ENCODE peak calls at places on chromosome 17, in six cellular contexts. O, F, X, H, P and N are unnamed samples.

GRCh38 chr17:60679287-60679686 is 1.6 kb downstream of the BCAS3 start:
- DNase-seq in O (no peak), F (no peak), X (no peak), H (no peak), P (no peak), N (no peak)

GRCh38 chr17:61361084-61361483 is 38.6 kb upstream of the TBX2 start:
- DNase-seq in O (no peak), F (peak), X (no peak), H (no peak), P (no peak), N (peak)

GRCh38 chr17:57916925-57917858 is 38.0 kb downstream of the CUEDC1 start:
- DNase-seq in O (no peak), F (no peak), X (peak), H (peak), P (no peak), N (no peak)

GRCh38 chr17:81710514-81711308 is 1.4 kb upstream of the SLC25A10 start:
- DNase-seq in O (peak), F (no peak), X (no peak), H (no peak), P (no peak), N (no peak)

GRCh38 chr17:49694847-49695697 is 12.7 kb downstream of the SLC35B1 start:
- DNase-seq in O (peak), F (no peak), X (peak), H (peak), P (peak), N (no peak)

GRCh38 chr17:80663783-80664206 is 119.2 kb downstream of the RPTOR start:
- DNase-seq in O (peak), F (no peak), X (peak), H (peak), P (peak), N (no peak)

GRCh38 chr17:2709173-2709661 is 2.3 kb downstream of the CLUH start:
- DNase-seq in O (no peak), F (no peak), X (no peak), H (no peak), P (no peak), N (no peak)

GRCh38 chr17:6061290-6061689 is 8.9 kb upstream of the WSCD1 start:
- DNase-seq in O (no peak), F (peak), X (no peak), H (no peak), P (no peak), N (no peak)

GRCh38 chr17:82086941-82087906 is 10.8 kb downstream of the FASN start:
- DNase-seq in O (no peak), F (no peak), X (no peak), H (no peak), P (no peak), N (no peak)

GRCh38 chr17:69468211-69468610 is 53.7 kb downstream of the MAP2K6 start:
- DNase-seq in O (no peak), F (no peak), X (no peak), H (no peak), P (no peak), N (no peak)

GRCh38 chr17:11935734-11936406 is 61.4 kb downstream of the ZNF18 start:
- DNase-seq in O (no peak), F (no peak), X (no peak), H (no peak), P (no peak), N (no peak)

GRCh38 chr17:34727601-34728000 is 148.2 kb downstream of the TMEM132E start:
- DNase-seq in O (no peak), F (no peak), X (no peak), H (no peak), P (no peak), N (no peak)

GRCh38 chr17:9273334-9274118 is 252.2 kb downstream of the NTN1 start:
- DNase-seq in O (peak), F (no peak), X (no peak), H (no peak), P (peak), N (no peak)
- TF ChIP-seq CTCF in O (no peak), F (no peak), X (no peak), H (no peak), P (no peak), N (no peak)

GRCh38 chr17:8611671-8612298 is 18.7 kb downstream of the MYH10 start:
- DNase-seq in O (no peak), F (no peak), X (no peak), H (no peak), P (no peak), N (no peak)
- TF ChIP-seq CTCF in O (no peak), F (no peak), X (no peak), H (no peak), P (no peak), N (no peak)

DNA sequence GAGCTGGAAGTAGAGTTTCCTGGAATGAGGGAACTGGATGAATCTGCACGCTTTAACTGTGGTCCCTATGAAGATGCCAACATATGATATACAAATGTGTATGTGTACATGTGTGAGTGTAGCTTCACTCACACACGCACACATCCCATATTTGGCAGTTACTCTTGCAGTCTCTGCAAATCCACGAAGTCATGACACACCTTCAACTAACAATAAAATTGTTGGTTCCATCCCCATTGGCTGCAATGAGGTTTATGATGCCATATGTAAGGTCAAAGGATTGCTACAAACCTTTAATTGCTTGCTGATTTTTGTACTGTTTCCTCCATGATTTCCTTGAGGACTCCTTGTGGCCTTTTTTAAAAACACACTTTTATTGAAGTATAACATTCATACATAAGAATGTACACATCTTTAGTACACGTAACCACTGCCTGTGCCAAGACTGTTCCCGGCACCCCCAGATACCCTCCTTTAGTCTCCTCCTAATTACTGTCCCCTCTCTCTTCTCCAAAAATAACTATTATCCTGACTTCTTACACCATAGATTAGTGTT is 22.0 kb downstream of the MYO1D start:
- DNase-seq in O (no peak), F (no peak), X (no peak), H (no peak), P (no peak), N (no peak)
- TF ChIP-seq CTCF in O (no peak), F (peak), X (no peak), H (no peak), P (no peak), N (no peak)

GRCh38 chr17:21119945-21120249 is 6.9 kb upstream of the DHRS7B start:
- DNase-seq in O (no peak), F (no peak), X (no peak), H (no peak), P (no peak), N (no peak)
- TF ChIP-seq CTCF in O (no peak), F (no peak), X (peak), H (peak), P (no peak), N (no peak)

GRCh38 chr17:30375661-30376060 is 3.1 kb upstream of the CPD start:
- DNase-seq in O (no peak), F (no peak), X (no peak), H (no peak), P (no peak), N (no peak)

GRCh38 chr17:30369995-30370394 is 8.7 kb upstream of the CPD start:
- DNase-seq in O (no peak), F (no peak), X (no peak), H (no peak), P (no peak), N (no peak)

GRCh38 chr17:30376621-30377452 is 1.9 kb upstream of the CPD start:
- DNase-seq in O (peak), F (no peak), X (no peak), H (no peak), P (no peak), N (peak)

GRCh38 chr17:30368896-30369720 is 9.6 kb upstream of the CPD start:
- DNase-seq in O (no peak), F (no peak), X (no peak), H (no peak), P (no peak), N (no peak)

GRCh38 chr17:30372755-30373154 is 6.0 kb upstream of the CPD start:
- DNase-seq in O (no peak), F (peak), X (no peak), H (no peak), P (no peak), N (no peak)
- TF ChIP-seq CTCF in O (no peak), F (peak), X (no peak), H (no peak), P (no peak), N (no peak)